ENCODE peak calls at places on chromosomes 11 and 22, in six cellular contexts. P, I, C, Z, J and R are unnamed samples.

GRCh38 chr22:28911777-28912669 is 28.7 kb downstream of the ZNRF3 start:
- DNase-seq in P (no peak), I (no peak), C (no peak), Z (peak; percentile 52), J (peak; percentile 54), R (no peak)

GRCh38 chr11:20008870-20009644 is 151.2 kb downstream of the DBX1 start:
- DNase-seq in P (no peak), I (no peak), C (no peak), Z (no peak), J (no peak), R (no peak)

GRCh38 chr22:35197071-35197470 is 60.2 kb upstream of the HMGXB4 start:
- DNase-seq in P (no peak), I (no peak), C (no peak), Z (no peak), J (no peak), R (no peak)

GRCh38 chr11:12800032-12800671 is 125.9 kb downstream of the TEAD1 start:
- DNase-seq in P (peak; percentile 36), I (no peak), C (no peak), Z (peak; percentile 64), J (peak; percentile 62), R (no peak)

GRCh38 chr22:36658900-36659299 is 44.7 kb downstream of the CACNG2 start:
- DNase-seq in P (no peak), I (no peak), C (no peak), Z (no peak), J (no peak), R (no peak)

GRCh38 chr11:47433991-47434786 is 8.0 kb upstream of the PSMC3 start:
- DNase-seq in P (no peak), I (no peak), C (no peak), Z (peak; percentile 89), J (peak; percentile 93), R (no peak)

GRCh38 chr11:95089620-95090542 is at the start of gene ENDOD1:
- DNase-seq in P (peak; percentile 89), I (peak; percentile 66), C (peak; percentile 82), Z (peak; percentile 95), J (peak; percentile 75), R (peak; percentile 80)

GRCh38 chr11:30800904-30801303 is 214.8 kb upstream of the MPPED2 start:
- DNase-seq in P (no peak), I (no peak), C (no peak), Z (no peak), J (no peak), R (no peak)

GRCh38 chr11:27512238-27512637 is 5.7 kb upstream of the LIN7C start:
- DNase-seq in P (no peak), I (no peak), C (no peak), Z (no peak), J (no peak), R (no peak)

GRCh38 chr11:47403571-47403970 is 4.8 kb upstream of the SLC39A13 start:
- DNase-seq in P (no peak), I (no peak), C (no peak), Z (no peak), J (no peak), R (no peak)

GRCh38 chr11:123653997-123654565 is 343 bp downstream of the SCN3B start:
- DNase-seq in P (peak; percentile 76), I (no peak), C (peak; percentile 33), Z (peak; percentile 87), J (peak; percentile 35), R (no peak)

GRCh38 chr11:133980665-133981064 is 23.9 kb upstream of the IGSF9B start:
- DNase-seq in P (no peak), I (no peak), C (no peak), Z (no peak), J (no peak), R (no peak)

GRCh38 chr11:134466909-134467567 is 55.0 kb upstream of the B3GAT1 start:
- DNase-seq in P (no peak), I (no peak), C (no peak), Z (no peak), J (no peak), R (no peak)

GRCh38 chr11:3609416-3610265 is 32.2 kb downstream of the ART5 start:
- DNase-seq in P (peak; percentile 68), I (peak; percentile 59), C (peak; percentile 38), Z (peak; percentile 64), J (peak; percentile 55), R (no peak)

GRCh38 chr22:17922925-17923898 is 101.1 kb downstream of the MICAL3 start:
- DNase-seq in P (no peak), I (no peak), C (no peak), Z (peak; percentile 76), J (peak; percentile 94), R (no peak)

GRCh38 chr11:64341851-64342791 is 2.1 kb downstream of the CCDC88B start:
- DNase-seq in P (peak; percentile 94), I (peak; percentile 76), C (peak; percentile 92), Z (peak; percentile 97), J (peak; percentile 82), R (peak; percentile 97)

GRCh38 chr11:62909107-62909894 is 11.9 kb downstream of the CHRM1 start:
- DNase-seq in P (peak; percentile 87), I (peak; percentile 61), C (no peak), Z (peak; percentile 80), J (peak; percentile 63), R (peak; percentile 85)

GRCh38 chr11:62791501-62792192 is at the start of gene TMEM223:
- DNase-seq in P (peak; percentile 94), I (peak; percentile 73), C (peak; percentile 93), Z (peak; percentile 95), J (peak; percentile 65), R (peak; percentile 88)

GRCh38 chr11:128888034-128888985 is 2.8 kb upstream of the KCNJ5 start:
- DNase-seq in P (no peak), I (no peak), C (no peak), Z (no peak), J (no peak), R (no peak)

GRCh38 chr11:118660646-118661424 is 18.6 kb downstream of the TREH start:
- DNase-seq in P (no peak), I (no peak), C (no peak), Z (no peak), J (no peak), R (no peak)

GRCh38 chr11:9530901-9531625 is 42.4 kb upstream of the WEE1 start:
- DNase-seq in P (no peak), I (no peak), C (no peak), Z (no peak), J (no peak), R (no peak)

GRCh38 chr11:57792060-57792541 is 30.5 kb downstream of the CTNND1 start:
- DNase-seq in P (no peak), I (no peak), C (peak; percentile 82), Z (no peak), J (no peak), R (no peak)